ENCODE peak calls at places on chromosomes 13 and 19, in five cellular contexts. J is HCT116, F is GM23338, T is neural progenitor cell, P is PC-3. E is an unnamed sample.

GRCh38 chr13:59677966-59678814 is 485.5 kb downstream of the DIAPH3 start:
- DNase-seq in J (peak), F (peak), T (peak), P (peak), E (peak)

GRCh38 chr19:41144403-41144802 is 30.2 kb downstream of the CYP2F1 start:
- DNase-seq in J (peak), F (peak), T (peak), P (peak), E (peak)

GRCh38 chr13:98916403-98916802 is 61.5 kb downstream of the DOCK9 start:
- DNase-seq in J (no peak), F (no peak), T (no peak), P (no peak), E (no peak)

GRCh38 chr19:3047307-3048189 is 14.7 kb downstream of the TLE5 start:
- DNase-seq in J (peak), F (peak), T (peak), P (peak), E (peak)

GRCh38 chr19:4847190-4847973 is 15.9 kb upstream of the TICAM1 start:
- DNase-seq in J (no peak), F (no peak), T (no peak), P (no peak), E (no peak)

GRCh38 chr13:103130681-103131210 is 64.5 kb upstream of the SLC10A2 start:
- DNase-seq in J (no peak), F (no peak), T (no peak), P (no peak), E (peak)

GRCh38 chr13:34990399-34991224 is 48.5 kb downstream of the NBEA start:
- DNase-seq in J (no peak), F (peak), T (no peak), P (no peak), E (no peak)

GRCh38 chr13:79482271-79482970 is 1.5 kb downstream of the NDFIP2 start:
- DNase-seq in J (no peak), F (no peak), T (no peak), P (peak), E (no peak)

GRCh38 chr19:38831142-38831605 is 420 bp downstream of the ECH1 start:
- DNase-seq in J (no peak), F (peak), T (peak), P (peak), E (no peak)

GRCh38 chr19:50432658-50433057 is at the start of gene MYBPC2:
- DNase-seq in J (no peak), F (peak), T (peak), P (no peak), E (no peak)

GRCh38 chr13:31611214-31611613 is 128.1 kb upstream of the RXFP2 start:
- DNase-seq in J (no peak), F (no peak), T (no peak), P (no peak), E (no peak)

GRCh38 chr19:47486900-47487299 is 2.9 kb upstream of the KPTN start:
- DNase-seq in J (no peak), F (no peak), T (no peak), P (no peak), E (no peak)

GRCh38 chr19:38425222-38425809 is 703 bp downstream of the RASGRP4 start:
- DNase-seq in J (no peak), F (no peak), T (no peak), P (no peak), E (no peak)

GRCh38 chr13:113978741-113979481 is 5.0 kb upstream of the C13orf46 start:
- DNase-seq in J (no peak), F (no peak), T (no peak), P (no peak), E (no peak)

GRCh38 chr19:3655402-3656072 is 28.9 kb upstream of the CACTIN start:
- DNase-seq in J (no peak), F (no peak), T (no peak), P (peak), E (no peak)

GRCh38 chr13:75052616-75053015 is 429.4 kb downstream of the TBC1D4 start:
- DNase-seq in J (no peak), F (no peak), T (no peak), P (no peak), E (no peak)

GRCh38 chr19:46134527-46134926 is 10.0 kb upstream of the IGFL3 start:
- DNase-seq in J (no peak), F (no peak), T (no peak), P (no peak), E (no peak)

GRCh38 chr19:8213827-8214672 is 4.9 kb downstream of the CERS4 start:
- DNase-seq in J (no peak), F (no peak), T (no peak), P (no peak), E (no peak)

GRCh38 chr13:27619093-27619705 is 1.1 kb downstream of the LNX2 start:
- DNase-seq in J (no peak), F (no peak), T (no peak), P (peak), E (no peak)

GRCh38 chr19:11191273-11191755 is 6.0 kb downstream of the KANK2 start:
- DNase-seq in J (no peak), F (peak), T (no peak), P (peak), E (no peak)

GRCh38 chr13:26230703-26231102 is 8.6 kb upstream of the RNF6 start:
- DNase-seq in J (no peak), F (no peak), T (no peak), P (no peak), E (no peak)
- TF ChIP-seq EZH2phosphoT487 in J (no peak), F (no peak), T (no peak), P (no peak), E (no peak)

GRCh38 chr19:19146865-19147264 is 8.6 kb upstream of the TMEM161A start:
- DNase-seq in J (no peak), F (no peak), T (no peak), P (no peak), E (no peak)

GRCh38 chr19:19146000-19146608 is 7.8 kb upstream of the TMEM161A start:
- DNase-seq in J (no peak), F (peak), T (peak), P (peak), E (peak)

GRCh38 chr19:19149402-19149801 is 11.1 kb upstream of the TMEM161A start:
- DNase-seq in J (no peak), F (no peak), T (no peak), P (no peak), E (no peak)

GRCh38 chr19:19145281-19145999 is 7.2 kb upstream of the TMEM161A start:
- DNase-seq in J (no peak), F (no peak), T (no peak), P (no peak), E (no peak)

DNA sequence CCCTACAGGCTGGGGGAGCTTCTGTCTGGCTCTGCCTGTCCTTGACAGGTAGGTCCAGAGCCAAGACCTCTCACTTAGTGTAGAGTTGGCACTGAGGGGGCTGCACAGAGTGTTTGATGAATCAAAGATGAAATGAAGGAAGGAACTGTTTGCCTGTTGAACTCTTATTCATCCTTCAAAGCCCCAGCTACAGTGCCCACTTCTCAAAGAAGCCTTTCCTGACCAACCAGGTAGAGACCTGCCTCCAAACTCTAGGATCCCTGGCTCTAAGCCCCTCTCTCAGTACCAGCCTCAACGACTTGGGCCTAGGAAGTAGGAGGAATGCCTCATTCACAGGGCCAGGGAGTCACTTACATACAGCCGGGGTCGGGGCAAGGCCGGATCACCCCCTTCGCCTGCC is 9.1 kb upstream of the TMEM161A start:
- DNase-seq in J (no peak), F (no peak), T (no peak), P (no peak), E (no peak)
- TF ChIP-seq CTCF in J (no peak), F (no peak), T (no peak), P (no peak), E (no peak)

GRCh38 chr13:77860621-77861020 is 58.0 kb downstream of the EDNRB start:
- DNase-seq in J (no peak), F (no peak), T (no peak), P (peak), E (no peak)
- TF ChIP-seq EZH2phosphoT487 in J (no peak), F (no peak), T (no peak), P (no peak), E (no peak)

DNA sequence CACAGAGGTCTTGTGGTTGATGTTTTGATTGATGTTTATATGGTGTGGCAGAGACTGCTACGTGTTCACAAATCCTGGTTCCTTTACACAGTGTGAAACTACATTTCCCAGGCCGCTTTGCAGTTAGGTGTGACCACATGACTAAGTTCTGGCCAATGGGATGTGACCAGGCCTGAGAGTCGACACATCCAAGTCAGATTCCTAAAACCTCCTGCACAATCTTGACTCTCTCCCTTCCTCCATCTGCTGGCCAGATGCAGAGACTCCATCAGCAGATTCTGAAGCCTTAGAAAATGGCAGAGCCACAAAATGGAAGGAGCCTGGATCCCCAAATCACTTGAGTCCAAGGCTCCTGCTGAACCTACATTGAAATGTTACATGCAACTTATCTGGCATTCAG is 12.6 kb downstream of the CD37 start:
- DNase-seq in J (peak), F (peak), T (peak), P (peak), E (no peak)
- TF ChIP-seq CTCF in J (peak), F (peak), T (peak), P (peak), E (no peak)

E was measured in MM.1S.